ENCODE peak calls at places on chromosomes 4 and X, in five cellular contexts. One of them, this sample, is unnamed.

GRCh38 chr4:105594094-105595010 is 41.9 kb downstream of the ARHGEF38 start:
- DNase-seq in HCT116: no peak
- DNase-seq in HepG2: peak; percentile 34
- DNase-seq in GM23338: no peak
- DNase-seq in K562: no peak
- DNase-seq in this sample: no peak

GRCh38 chrX:13364230-13364629 is 44.4 kb upstream of the ATXN3L start:
- DNase-seq in HCT116: no peak
- DNase-seq in HepG2: no peak
- DNase-seq in GM23338: no peak
- DNase-seq in K562: no peak
- DNase-seq in this sample: no peak

GRCh38 chr4:118920247-118920646 is 31.6 kb downstream of the SYNPO2 start:
- DNase-seq in HCT116: no peak
- DNase-seq in HepG2: no peak
- DNase-seq in GM23338: no peak
- DNase-seq in K562: no peak
- DNase-seq in this sample: no peak

GRCh38 chr4:3240936-3241522 is 7.9 kb upstream of the MSANTD1 start:
- DNase-seq in HCT116: no peak
- DNase-seq in HepG2: no peak
- DNase-seq in GM23338: no peak
- DNase-seq in K562: no peak
- DNase-seq in this sample: no peak

GRCh38 chr4:157713342-157713741 is 459.5 kb downstream of the GASK1B start:
- DNase-seq in HCT116: no peak
- DNase-seq in HepG2: no peak
- DNase-seq in GM23338: no peak
- DNase-seq in K562: no peak
- DNase-seq in this sample: no peak

GRCh38 chrX:27599928-27600327 is 9.8 kb downstream of the DCAF8L2 start:
- DNase-seq in HCT116: no peak
- DNase-seq in HepG2: peak; percentile 0
- DNase-seq in GM23338: no peak
- DNase-seq in K562: no peak
- DNase-seq in this sample: no peak

GRCh38 chr4:175456131-175456530 is 355.9 kb downstream of the GPM6A start:
- DNase-seq in HCT116: no peak
- DNase-seq in HepG2: no peak
- DNase-seq in GM23338: no peak
- DNase-seq in K562: no peak
- DNase-seq in this sample: no peak

GRCh38 chrX:153643431-153644351 is 3.3 kb upstream of the DUSP9 start:
- DNase-seq in HCT116: no peak
- DNase-seq in HepG2: no peak
- DNase-seq in GM23338: peak; percentile 22
- DNase-seq in K562: peak; percentile 78
- DNase-seq in this sample: no peak

GRCh38 chrX:153469811-153470410 is 465 bp downstream of the HAUS7 start:
- DNase-seq in HCT116: no peak
- DNase-seq in HepG2: no peak
- DNase-seq in GM23338: peak; percentile 17
- DNase-seq in K562: peak; percentile 65
- DNase-seq in this sample: no peak

GRCh38 chrX:43068639-43069038 is 290.7 kb upstream of the PPP1R2C start:
- DNase-seq in HCT116: no peak
- DNase-seq in HepG2: no peak
- DNase-seq in GM23338: no peak
- DNase-seq in K562: no peak
- DNase-seq in this sample: no peak

GRCh38 chr4:89134775-89135319 is 23.5 kb downstream of the TIGD2 start:
- DNase-seq in HCT116: no peak
- DNase-seq in HepG2: no peak
- DNase-seq in GM23338: no peak
- DNase-seq in K562: no peak
- DNase-seq in this sample: no peak

GRCh38 chr4:136634121-136634520 is 898.2 kb downstream of the PCDH18 start:
- DNase-seq in HCT116: no peak
- DNase-seq in HepG2: no peak
- DNase-seq in GM23338: no peak
- DNase-seq in K562: no peak
- DNase-seq in this sample: no peak

GRCh38 chr4:111639876-111640275 is 505.4 kb upstream of the FAM241A start:
- DNase-seq in HCT116: no peak
- DNase-seq in HepG2: no peak
- DNase-seq in GM23338: no peak
- DNase-seq in K562: no peak
- DNase-seq in this sample: no peak

DNA sequence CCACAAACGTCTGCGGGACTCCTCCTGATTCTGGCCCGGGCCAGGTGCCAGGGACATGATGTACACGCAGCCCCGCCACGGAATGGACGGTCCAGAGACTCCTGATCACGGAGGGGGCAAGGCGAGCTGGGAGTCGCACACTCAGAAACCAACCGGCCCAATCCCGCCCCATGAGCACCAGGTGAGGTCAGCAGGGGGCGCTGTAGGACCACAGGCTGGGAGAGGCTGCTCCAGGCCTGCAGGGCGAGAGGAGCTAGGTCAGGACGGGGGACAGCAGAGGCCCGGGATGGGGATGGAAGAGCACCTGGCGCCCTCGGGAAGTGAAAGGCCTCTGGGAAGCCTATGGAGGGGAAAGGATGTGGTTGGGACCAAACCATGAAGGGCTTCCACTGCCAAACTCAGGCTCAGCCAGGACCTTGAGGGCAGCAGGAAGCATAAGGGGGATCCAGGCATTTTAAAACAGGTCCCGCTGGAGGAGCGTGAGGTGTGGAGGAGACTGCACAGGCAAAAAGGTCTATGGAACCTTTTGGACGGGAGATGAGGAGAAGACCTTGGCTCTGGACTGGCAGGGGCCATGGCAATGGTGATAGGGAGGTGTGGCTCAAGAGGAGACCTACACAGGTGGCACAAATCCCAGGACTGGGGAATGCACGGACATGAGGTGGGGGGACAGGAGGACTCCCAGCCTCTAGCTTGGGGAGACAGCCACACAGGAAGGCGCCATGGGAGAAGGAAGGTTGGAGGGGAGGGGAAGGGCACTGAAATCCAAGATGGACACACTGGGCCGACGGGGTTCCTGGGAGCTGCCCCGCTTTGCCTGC is 79.2 kb downstream of the MTMR1 start:
- DNase-seq in HCT116: peak; percentile 13
- DNase-seq in HepG2: peak; percentile 36
- DNase-seq in GM23338: peak; percentile 87
- DNase-seq in K562: peak; percentile 81
- DNase-seq in this sample: no peak
- TF ChIP-seq POLR2AphosphoS5 in HCT116: no peak
- TF ChIP-seq POLR2AphosphoS5 in HepG2: no peak
- TF ChIP-seq POLR2AphosphoS5 in GM23338: no peak
- TF ChIP-seq POLR2AphosphoS5 in K562: no peak
- TF ChIP-seq POLR2AphosphoS5 in this sample: no peak

GRCh38 chr4:146638801-146639351 is at the start of gene POU4F2:
- DNase-seq in HCT116: no peak
- DNase-seq in HepG2: no peak
- DNase-seq in GM23338: peak; percentile 76
- DNase-seq in K562: no peak
- DNase-seq in this sample: no peak
- TF ChIP-seq EZH2 in HCT116: no peak
- TF ChIP-seq EZH2 in HepG2: no peak
- TF ChIP-seq EZH2 in GM23338: no peak
- TF ChIP-seq EZH2 in K562: no peak
- TF ChIP-seq EZH2 in this sample: no peak

GRCh38 chrX:155148724-155149537 is 67.3 kb upstream of the VBP1 start:
- DNase-seq in HCT116: no peak
- DNase-seq in HepG2: peak; percentile 15
- DNase-seq in GM23338: peak; percentile 65
- DNase-seq in K562: peak; percentile 23
- DNase-seq in this sample: no peak
- H3K4me3 ChIP-seq in HCT116: no peak overlapping the region
- H3K4me3 ChIP-seq in HepG2: no peak overlapping the region
- H3K4me3 ChIP-seq in GM23338: no peak overlapping the region
- H3K4me3 ChIP-seq in K562: no peak overlapping the region
- H3K4me3 ChIP-seq in this sample: no peak overlapping the region

GRCh38 chrX:105477351-105477750 is 256.9 kb upstream of the TEX13A start:
- DNase-seq in HCT116: no peak
- DNase-seq in HepG2: no peak
- DNase-seq in GM23338: no peak
- DNase-seq in K562: no peak
- DNase-seq in this sample: no peak

GRCh38 chrX:105480646-105481310 is 260.3 kb upstream of the TEX13A start:
- DNase-seq in HCT116: no peak
- DNase-seq in HepG2: no peak
- DNase-seq in GM23338: no peak
- DNase-seq in K562: no peak
- DNase-seq in this sample: no peak

GRCh38 chrX:105471597-105471996 is 251.1 kb upstream of the TEX13A start:
- DNase-seq in HCT116: no peak
- DNase-seq in HepG2: no peak
- DNase-seq in GM23338: no peak
- DNase-seq in K562: no peak
- DNase-seq in this sample: no peak

GRCh38 chrX:105475801-105476200 is 255.3 kb upstream of the TEX13A start:
- DNase-seq in HCT116: no peak
- DNase-seq in HepG2: no peak
- DNase-seq in GM23338: no peak
- DNase-seq in K562: no peak
- DNase-seq in this sample: no peak
- TF ChIP-seq POLR2AphosphoS5 in HCT116: no peak
- TF ChIP-seq POLR2AphosphoS5 in HepG2: no peak
- TF ChIP-seq POLR2AphosphoS5 in GM23338: no peak
- TF ChIP-seq POLR2AphosphoS5 in K562: no peak
- TF ChIP-seq POLR2AphosphoS5 in this sample: no peak

DNA sequence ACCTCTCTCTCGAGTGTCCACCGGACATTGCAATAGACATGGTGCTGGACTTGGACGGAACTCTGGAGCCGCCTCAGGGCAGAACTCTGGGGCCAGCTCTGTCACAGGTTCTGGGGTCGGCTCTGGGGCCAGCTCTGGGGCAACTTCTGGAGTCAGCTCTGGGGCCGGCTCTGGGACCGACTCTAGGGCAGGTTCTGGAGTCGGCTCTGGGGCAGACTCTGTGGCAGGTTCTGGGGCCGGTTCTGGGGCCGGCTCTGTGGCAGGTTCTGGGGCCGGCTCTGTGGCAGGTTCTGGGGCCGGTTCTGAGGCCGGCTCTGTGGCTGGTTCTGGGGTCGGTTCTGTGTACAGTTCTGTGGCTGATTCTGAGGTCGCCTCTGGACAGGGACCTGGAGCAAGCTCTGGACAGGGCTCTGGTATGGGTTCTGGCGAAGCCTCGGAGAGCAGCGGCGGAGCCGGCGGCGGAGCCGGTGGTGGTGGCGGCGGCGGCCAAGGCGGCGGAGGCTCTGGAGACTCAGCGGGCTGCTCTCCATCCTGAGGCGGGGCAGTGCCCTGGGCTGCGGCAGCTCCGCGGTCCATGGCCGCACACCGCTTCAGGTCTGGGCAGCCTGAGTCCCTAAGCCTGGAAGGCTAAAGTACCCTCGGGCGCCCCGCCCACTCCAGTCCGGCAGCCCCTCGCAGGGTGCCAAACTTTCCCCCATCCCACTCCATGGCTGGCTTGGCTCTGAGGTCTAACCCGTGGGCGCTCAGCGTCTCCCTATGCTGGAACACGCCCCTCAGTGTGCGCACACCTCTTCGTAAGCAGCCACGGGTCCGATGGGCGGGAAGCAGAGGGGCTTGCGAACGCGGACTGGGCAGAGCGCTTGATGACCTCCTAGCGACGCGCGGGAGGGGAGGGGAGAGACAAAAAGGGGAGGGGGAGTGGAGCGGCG is at the start of gene DGKK:
- DNase-seq in HCT116: no peak
- DNase-seq in HepG2: peak; percentile 67
- DNase-seq in GM23338: peak; percentile 88
- DNase-seq in K562: no peak
- DNase-seq in this sample: no peak
- TF ChIP-seq EZH2 in HCT116: no peak
- TF ChIP-seq EZH2 in HepG2: no peak
- TF ChIP-seq EZH2 in GM23338: peak; percentile 26
- TF ChIP-seq EZH2 in K562: no peak
- TF ChIP-seq EZH2 in this sample: no peak

GRCh38 chr4:31089815-31090214 is 369.6 kb downstream of the PCDH7 start:
- DNase-seq in HCT116: peak; percentile 97
- DNase-seq in HepG2: no peak
- DNase-seq in GM23338: no peak
- DNase-seq in K562: no peak
- DNase-seq in this sample: no peak
- H3K4me3 ChIP-seq in HCT116: peak overlapping the region; percentile 19
- H3K4me3 ChIP-seq in HepG2: no peak overlapping the region
- H3K4me3 ChIP-seq in GM23338: no peak overlapping the region
- H3K4me3 ChIP-seq in K562: no peak overlapping the region
- H3K4me3 ChIP-seq in this sample: no peak overlapping the region

DNA sequence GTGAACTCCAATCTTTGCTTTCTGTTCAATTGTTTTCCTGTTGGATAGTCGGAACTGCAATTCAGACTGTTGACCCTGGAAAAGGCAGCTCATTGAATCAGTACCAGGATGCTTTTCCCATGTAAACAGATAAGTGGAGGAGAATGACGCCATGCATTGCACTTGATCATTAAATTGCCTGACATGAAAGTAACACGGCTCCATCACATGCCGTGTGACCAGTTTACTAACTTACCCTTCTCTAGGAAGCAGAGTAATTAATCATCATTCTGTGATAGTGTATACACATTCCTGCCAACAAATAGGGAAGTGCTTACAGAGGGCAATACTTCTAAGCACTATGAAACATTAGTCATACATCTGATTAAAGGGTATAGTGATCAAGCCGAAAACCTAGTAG is 101.4 kb downstream of the PPARGC1A start:
- DNase-seq in HCT116: no peak
- DNase-seq in HepG2: peak; percentile 47
- DNase-seq in GM23338: no peak
- DNase-seq in K562: no peak
- DNase-seq in this sample: no peak
- TF ChIP-seq POLR2AphosphoS5 in HCT116: no peak
- TF ChIP-seq POLR2AphosphoS5 in HepG2: no peak
- TF ChIP-seq POLR2AphosphoS5 in GM23338: no peak
- TF ChIP-seq POLR2AphosphoS5 in K562: no peak
- TF ChIP-seq POLR2AphosphoS5 in this sample: no peak